ENCODE peak calls at places on chromosomes 13 and 19, in five cellular contexts. T is NCI-H1930, C is BE2C, P is left colon, K is AG04450. G is an unnamed sample.

GRCh38 chr13:49023441-49023840 is 47.7 kb downstream of the FNDC3A start:
- DNase-seq in K (peak), P (no peak), T (no peak), C (no peak), G (no peak)

GRCh38 chr19:13865578-13866462 is 11.1 kb upstream of the NANOS3 start:
- DNase-seq in P (no peak), C (no peak), T (no peak), K (no peak), G (peak)

GRCh38 chr19:41425174-41426115 is 1.7 kb downstream of the B3GNT8 start:
- DNase-seq in C (no peak), T (no peak), K (no peak), P (no peak), G (no peak)

GRCh38 chr19:44202470-44202869 is 9.9 kb upstream of the ZNF227 start:
- DNase-seq in C (no peak), T (peak), P (no peak), K (no peak), G (no peak)

GRCh38 chr13:46613409-46614049 is 60.6 kb downstream of the LRCH1 start:
- DNase-seq in C (no peak), K (no peak), P (no peak), T (no peak), G (peak)

GRCh38 chr19:18895828-18896341 is at the start of gene CERS1:
- DNase-seq in C (peak), K (no peak), P (no peak), T (no peak), G (peak)

GRCh38 chr13:48155850-48156249 is 60.9 kb upstream of the MED4 start:
- DNase-seq in P (no peak), K (no peak), T (no peak), C (no peak), G (no peak)

GRCh38 chr13:83815598-83815997 is 66.7 kb downstream of the SLITRK1 start:
- DNase-seq in C (no peak), K (no peak), P (no peak), T (no peak), G (no peak)

GRCh38 chr13:57673197-57673596 is 41.7 kb downstream of the PCDH17 start:
- DNase-seq in T (no peak), P (no peak), C (no peak), K (no peak), G (no peak)

GRCh38 chr19:55962186-55962585 is 14.6 kb downstream of the NLRP8 start:
- DNase-seq in K (no peak), T (no peak), C (no peak), P (no peak), G (no peak)

GRCh38 chr19:55075366-55075998 is at the start of gene EPS8L1:
- DNase-seq in P (peak), K (no peak), C (no peak), T (no peak), G (no peak)

GRCh38 chr13:31930901-31931522 is 100.6 kb upstream of the FRY start:
- DNase-seq in K (no peak), T (no peak), C (no peak), P (no peak), G (peak)

GRCh38 chr19:33905937-33906577 is 109.4 kb downstream of the KCTD15 start:
- DNase-seq in K (no peak), C (no peak), T (no peak), P (peak), G (no peak)

GRCh38 chr13:43822969-43823368 is 36.2 kb upstream of the ENOX1 start:
- DNase-seq in K (no peak), C (no peak), T (no peak), P (no peak), G (no peak)

GRCh38 chr19:35744335-35744687 is 907 bp downstream of the U2AF1L4 start:
- DNase-seq in C (no peak), T (no peak), K (no peak), P (no peak), G (no peak)

GRCh38 chr13:59680429-59681024 is 483.2 kb downstream of the DIAPH3 start:
- DNase-seq in P (no peak), C (no peak), K (no peak), T (no peak), G (peak)

GRCh38 chr13:79245937-79246574 is 160.0 kb downstream of the RBM26 start:
- DNase-seq in K (no peak), T (no peak), C (no peak), P (no peak), G (no peak)

GRCh38 chr19:7397687-7398086 is 49.0 kb downstream of the ARHGEF18 start:
- DNase-seq in T (no peak), K (peak), P (no peak), C (no peak), G (no peak)

GRCh38 chr19:22733691-22734090 is 50.3 kb downstream of the ZNF99 start:
- DNase-seq in P (no peak), C (no peak), K (no peak), T (no peak), G (no peak)

GRCh38 chr19:16899566-16900075 is 10.8 kb downstream of the F2RL3 start:
- DNase-seq in K (no peak), T (no peak), P (no peak), C (peak), G (peak)

GRCh38 chr13:35882722-35883497 is 248.3 kb downstream of the DCLK1 start:
- DNase-seq in C (no peak), P (no peak), K (no peak), T (no peak), G (no peak)

GRCh38 chr13:41259875-41260501 is 3.4 kb downstream of the MTRF1 start:
- DNase-seq in K (no peak), C (no peak), T (no peak), P (no peak), G (no peak)

GRCh38 chr19:1933942-1934341 is 7.0 kb upstream of the CSNK1G2 start:
- DNase-seq in K (no peak), P (no peak), T (no peak), C (no peak), G (no peak)

GRCh38 chr19:35006342-35006998 is 6.3 kb downstream of the GRAMD1A start:
- DNase-seq in K (no peak), P (peak), T (no peak), C (no peak), G (no peak)

GRCh38 chr19:801030-801860 is 4.0 kb downstream of the PTBP1 start:
- DNase-seq in C (peak), K (no peak), P (peak), T (no peak), G (no peak)

GRCh38 chr19:9075064-9075964 is 11.5 kb upstream of the OR1M1 start:
- DNase-seq in P (peak), T (no peak), C (peak), K (peak), G (peak)

GRCh38 chr19:47376589-47377144 is 27.6 kb downstream of the DHX34 start:
- DNase-seq in C (no peak), K (no peak), P (no peak), T (no peak), G (no peak)

GRCh38 chr13:113927661-113928581 is 46.0 kb downstream of the C13orf46 start:
- DNase-seq in K (peak), C (no peak), P (peak), T (no peak), G (no peak)

GRCh38 chr13:99124695-99125334 is 75.8 kb upstream of the UBAC2 start:
- DNase-seq in P (no peak), K (no peak), T (no peak), C (no peak), G (no peak)

GRCh38 chr13:48078251-48078656 is 16.6 kb downstream of the MED4 start:
- DNase-seq in C (no peak), P (no peak), T (no peak), K (no peak), G (peak)

GRCh38 chr13:69124996-69125395 is 982.6 kb upstream of the ATXN8OS start:
- DNase-seq in K (no peak), C (no peak), T (no peak), P (no peak), G (no peak)

GRCh38 chr19:20388826-20389225 is 176.8 kb downstream of the ZNF737 start:
- DNase-seq in P (no peak), K (no peak), T (no peak), C (no peak), G (no peak)

GRCh38 chr13:92806215-92806614 is 420.4 kb upstream of the GPC6 start:
- DNase-seq in T (no peak), P (no peak), C (no peak), K (no peak), G (no peak)

GRCh38 chr13:60538566-60538965 is 141.5 kb downstream of the TDRD3 start:
- DNase-seq in T (no peak), C (no peak), P (no peak), K (no peak), G (no peak)

GRCh38 chr13:101144808-101145419 is 271.4 kb downstream of the NALCN start:
- DNase-seq in T (peak), C (no peak), K (peak), P (no peak), G (peak)

G was measured in NCI-H82.